ENCODE peak calls at places on chromosomes 11 and 22, in seven cellular contexts. One of them, this sample, is unnamed.

GRCh38 chr11:30826911-30827310 is 240.8 kb upstream of the MPPED2 start:
- DNase-seq in ovary: no peak
- DNase-seq in uterus: no peak
- DNase-seq in tibial nerve: no peak
- DNase-seq in esophagus squamous epithelium: no peak
- DNase-seq in sigmoid colon: no peak
- DNase-seq in NB4: no peak
- DNase-seq in this sample: peak

GRCh38 chr11:6895010-6895409 is 2.7 kb upstream of the OR2D2 start:
- DNase-seq in ovary: no peak
- DNase-seq in esophagus squamous epithelium: no peak
- DNase-seq in tibial nerve: no peak
- DNase-seq in sigmoid colon: no peak
- DNase-seq in NB4: no peak
- DNase-seq in uterus: no peak
- DNase-seq in this sample: no peak

GRCh38 chr22:42419328-42419881 is 12.8 kb downstream of the NFAM1 start:
- DNase-seq in tibial nerve: no peak
- DNase-seq in esophagus squamous epithelium: no peak
- DNase-seq in NB4: peak
- DNase-seq in uterus: no peak
- DNase-seq in ovary: no peak
- DNase-seq in sigmoid colon: no peak
- DNase-seq in this sample: no peak

GRCh38 chr11:62556872-62557631 is 10.4 kb upstream of the AHNAK start:
- DNase-seq in esophagus squamous epithelium: no peak
- DNase-seq in sigmoid colon: no peak
- DNase-seq in ovary: no peak
- DNase-seq in tibial nerve: no peak
- DNase-seq in NB4: peak
- DNase-seq in uterus: no peak
- DNase-seq in this sample: no peak

GRCh38 chr11:93113824-93114223 is 84.0 kb downstream of the SLC36A4 start:
- DNase-seq in uterus: no peak
- DNase-seq in tibial nerve: no peak
- DNase-seq in sigmoid colon: no peak
- DNase-seq in esophagus squamous epithelium: no peak
- DNase-seq in NB4: no peak
- DNase-seq in ovary: no peak
- DNase-seq in this sample: no peak

GRCh38 chr11:67666676-67667489 is 7.5 kb downstream of the ALDH3B2 start:
- DNase-seq in esophagus squamous epithelium: no peak
- DNase-seq in sigmoid colon: no peak
- DNase-seq in uterus: no peak
- DNase-seq in ovary: no peak
- DNase-seq in NB4: no peak
- DNase-seq in tibial nerve: no peak
- DNase-seq in this sample: no peak

GRCh38 chr11:95338430-95338991 is 107.5 kb upstream of the SESN3 start:
- DNase-seq in esophagus squamous epithelium: no peak
- DNase-seq in tibial nerve: peak
- DNase-seq in sigmoid colon: peak
- DNase-seq in ovary: peak
- DNase-seq in uterus: peak
- DNase-seq in NB4: no peak
- DNase-seq in this sample: peak

GRCh38 chr11:45815747-45816146 is 10.8 kb downstream of the SLC35C1 start:
- DNase-seq in esophagus squamous epithelium: no peak
- DNase-seq in NB4: peak
- DNase-seq in tibial nerve: no peak
- DNase-seq in uterus: no peak
- DNase-seq in sigmoid colon: peak
- DNase-seq in ovary: peak
- DNase-seq in this sample: no peak

GRCh38 chr11:1937616-1938342 is 9.4 kb upstream of the MRPL23 start:
- DNase-seq in esophagus squamous epithelium: no peak
- DNase-seq in NB4: no peak
- DNase-seq in ovary: no peak
- DNase-seq in sigmoid colon: peak
- DNase-seq in tibial nerve: no peak
- DNase-seq in uterus: no peak
- DNase-seq in this sample: no peak

GRCh38 chr11:96464695-96465307 is 75.0 kb downstream of the JRKL start:
- DNase-seq in tibial nerve: no peak
- DNase-seq in NB4: peak
- DNase-seq in esophagus squamous epithelium: no peak
- DNase-seq in uterus: no peak
- DNase-seq in sigmoid colon: no peak
- DNase-seq in ovary: no peak
- DNase-seq in this sample: no peak

GRCh38 chr11:37223962-37224361 is 625.9 kb upstream of the RAG2 start:
- DNase-seq in sigmoid colon: no peak
- DNase-seq in tibial nerve: no peak
- DNase-seq in NB4: no peak
- DNase-seq in esophagus squamous epithelium: no peak
- DNase-seq in uterus: no peak
- DNase-seq in ovary: no peak
- DNase-seq in this sample: no peak

GRCh38 chr11:73308963-73309960 is 1.2 kb downstream of the ARHGEF17 start:
- DNase-seq in sigmoid colon: peak
- DNase-seq in uterus: peak
- DNase-seq in NB4: peak
- DNase-seq in ovary: peak
- DNase-seq in tibial nerve: peak
- DNase-seq in esophagus squamous epithelium: no peak
- DNase-seq in this sample: peak

GRCh38 chr11:111937859-111938258 is 716 bp downstream of the DIXDC1 start:
- DNase-seq in uterus: no peak
- DNase-seq in tibial nerve: no peak
- DNase-seq in esophagus squamous epithelium: no peak
- DNase-seq in sigmoid colon: no peak
- DNase-seq in NB4: peak
- DNase-seq in ovary: no peak
- DNase-seq in this sample: no peak

GRCh38 chr22:20551805-20552449 is 44.5 kb downstream of the MED15 start:
- DNase-seq in uterus: peak
- DNase-seq in tibial nerve: no peak
- DNase-seq in NB4: no peak
- DNase-seq in ovary: peak
- DNase-seq in esophagus squamous epithelium: no peak
- DNase-seq in sigmoid colon: peak
- DNase-seq in this sample: peak

GRCh38 chr11:108289699-108290098 is 66.8 kb downstream of the ATM start:
- DNase-seq in uterus: no peak
- DNase-seq in ovary: no peak
- DNase-seq in NB4: no peak
- DNase-seq in esophagus squamous epithelium: no peak
- DNase-seq in sigmoid colon: no peak
- DNase-seq in tibial nerve: no peak
- DNase-seq in this sample: no peak

GRCh38 chr22:46159777-46160176 is 9.5 kb downstream of the PPARA start:
- DNase-seq in ovary: no peak
- DNase-seq in NB4: no peak
- DNase-seq in esophagus squamous epithelium: no peak
- DNase-seq in uterus: no peak
- DNase-seq in tibial nerve: no peak
- DNase-seq in sigmoid colon: no peak
- DNase-seq in this sample: no peak

DNA sequence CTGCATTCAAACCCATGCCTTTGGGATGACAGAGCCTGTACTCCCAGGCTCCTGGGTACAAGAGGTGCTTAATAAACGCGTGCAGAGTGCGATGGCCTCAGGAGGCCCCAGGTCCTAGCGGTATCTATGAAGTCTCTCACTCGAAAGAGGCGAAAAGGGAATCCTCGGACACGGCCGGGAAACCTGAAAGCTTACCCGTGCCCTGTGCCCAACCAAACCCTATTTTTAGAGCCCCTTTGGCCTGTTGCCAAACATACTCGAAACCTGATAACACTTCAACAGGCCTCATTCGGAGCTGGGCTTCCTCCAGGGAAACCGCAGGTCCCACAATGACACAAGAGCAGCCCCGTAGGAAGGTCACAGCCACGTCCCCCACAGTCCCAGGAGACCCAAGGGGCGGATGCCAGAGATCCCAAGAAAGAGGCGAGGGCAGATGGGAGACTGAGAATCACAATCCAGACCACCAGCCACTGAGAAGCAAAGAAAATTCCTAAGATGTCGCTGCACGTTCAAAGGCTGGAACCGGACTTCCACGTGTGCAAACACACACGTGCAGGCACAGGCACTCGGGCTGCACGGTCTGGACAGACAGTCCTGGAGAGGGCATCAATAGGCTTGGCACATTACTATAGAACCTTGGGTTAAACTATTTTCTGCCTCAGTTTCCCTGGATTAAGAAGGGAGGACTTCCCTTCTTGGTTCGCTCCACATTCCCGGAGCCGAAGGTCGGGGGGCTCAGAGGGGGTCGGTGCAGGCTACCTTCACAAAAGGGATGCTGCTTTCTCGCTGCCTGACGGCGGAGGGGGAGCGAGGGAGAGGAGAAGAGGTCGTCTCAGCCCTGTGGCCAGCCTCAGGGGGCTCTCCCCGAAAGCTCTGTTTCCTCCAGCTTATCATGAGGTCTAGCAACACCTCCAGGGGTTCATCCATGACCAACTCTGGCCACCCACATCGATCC is 8.2 kb downstream of the PDGFB start:
- DNase-seq in esophagus squamous epithelium: no peak
- DNase-seq in ovary: no peak
- DNase-seq in uterus: no peak
- DNase-seq in tibial nerve: peak
- DNase-seq in NB4: peak
- DNase-seq in sigmoid colon: no peak
- DNase-seq in this sample: peak
- H3K4me3 ChIP-seq in esophagus squamous epithelium: no peak
- H3K4me3 ChIP-seq in ovary: no peak
- H3K4me3 ChIP-seq in uterus: no peak
- H3K4me3 ChIP-seq in tibial nerve: no peak
- H3K4me3 ChIP-seq in NB4: no peak
- H3K4me3 ChIP-seq in sigmoid colon: no peak
- H3K4me3 ChIP-seq in this sample: no peak

DNA sequence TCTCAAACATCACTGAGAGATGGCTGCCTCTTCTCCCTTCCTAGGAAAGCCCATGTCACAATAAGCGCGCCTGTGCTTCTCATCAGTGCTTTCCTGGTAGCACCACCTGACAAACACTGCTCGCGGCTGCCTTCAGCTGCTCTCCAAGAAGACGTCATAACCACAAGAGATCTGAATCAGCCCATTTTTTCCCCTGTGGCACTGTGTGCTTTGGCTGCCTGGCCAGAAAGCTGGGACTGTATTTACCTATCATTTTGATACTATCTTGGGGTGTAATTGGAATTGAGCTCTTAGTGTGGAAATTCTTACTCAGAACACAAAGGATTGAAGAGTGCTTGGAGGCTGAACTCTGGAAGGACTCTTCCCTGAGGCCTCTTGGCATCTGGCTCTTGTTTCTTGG is 50.3 kb upstream of the EHF start:
- DNase-seq in sigmoid colon: no peak
- DNase-seq in tibial nerve: no peak
- DNase-seq in esophagus squamous epithelium: no peak
- DNase-seq in uterus: no peak
- DNase-seq in ovary: no peak
- DNase-seq in NB4: peak
- DNase-seq in this sample: no peak
- TF ChIP-seq POLR2A in sigmoid colon: no peak
- TF ChIP-seq POLR2A in tibial nerve: no peak
- TF ChIP-seq POLR2A in esophagus squamous epithelium: no peak
- TF ChIP-seq POLR2A in uterus: no peak
- TF ChIP-seq POLR2A in ovary: no peak
- TF ChIP-seq POLR2A in NB4: no peak
- TF ChIP-seq POLR2A in this sample: no peak

GRCh38 chr11:102293873-102294601 is 23.2 kb upstream of the BIRC3 start:
- DNase-seq in sigmoid colon: no peak
- DNase-seq in esophagus squamous epithelium: no peak
- DNase-seq in ovary: no peak
- DNase-seq in NB4: peak
- DNase-seq in tibial nerve: no peak
- DNase-seq in uterus: no peak
- DNase-seq in this sample: no peak
- H3K4me3 ChIP-seq in sigmoid colon: no peak
- H3K4me3 ChIP-seq in esophagus squamous epithelium: no peak
- H3K4me3 ChIP-seq in ovary: no peak
- H3K4me3 ChIP-seq in NB4: no peak
- H3K4me3 ChIP-seq in tibial nerve: peak
- H3K4me3 ChIP-seq in uterus: no peak
- H3K4me3 ChIP-seq in this sample: no peak

GRCh38 chr11:842370-843002 is at the start of the genes POLR2L and TSPAN4:
- DNase-seq in ovary: peak
- DNase-seq in uterus: peak
- DNase-seq in sigmoid colon: peak
- DNase-seq in NB4: peak
- DNase-seq in esophagus squamous epithelium: peak
- DNase-seq in tibial nerve: peak
- DNase-seq in this sample: peak
- TF ChIP-seq POLR2A in ovary: peak
- TF ChIP-seq POLR2A in uterus: peak
- TF ChIP-seq POLR2A in sigmoid colon: peak
- TF ChIP-seq POLR2A in NB4: peak
- TF ChIP-seq POLR2A in esophagus squamous epithelium: peak
- TF ChIP-seq POLR2A in tibial nerve: peak
- TF ChIP-seq POLR2A in this sample: peak

GRCh38 chr22:41215926-41216325 is 10.8 kb downstream of the L3MBTL2 start:
- DNase-seq in esophagus squamous epithelium: no peak
- DNase-seq in NB4: no peak
- DNase-seq in uterus: no peak
- DNase-seq in sigmoid colon: no peak
- DNase-seq in ovary: no peak
- DNase-seq in tibial nerve: no peak
- DNase-seq in this sample: no peak

GRCh38 chr22:41217553-41218157 is 12.5 kb downstream of the L3MBTL2 start:
- DNase-seq in uterus: peak
- DNase-seq in tibial nerve: peak
- DNase-seq in sigmoid colon: peak
- DNase-seq in NB4: peak
- DNase-seq in ovary: peak
- DNase-seq in esophagus squamous epithelium: no peak
- DNase-seq in this sample: peak

GRCh38 chr22:41222846-41223507 is 17.8 kb downstream of the CHADL start:
- DNase-seq in tibial nerve: no peak
- DNase-seq in sigmoid colon: no peak
- DNase-seq in ovary: no peak
- DNase-seq in esophagus squamous epithelium: no peak
- DNase-seq in NB4: no peak
- DNase-seq in uterus: no peak
- DNase-seq in this sample: no peak

GRCh38 chr22:41215409-41215808 is 10.3 kb downstream of the L3MBTL2 start:
- DNase-seq in tibial nerve: no peak
- DNase-seq in NB4: no peak
- DNase-seq in ovary: no peak
- DNase-seq in esophagus squamous epithelium: no peak
- DNase-seq in sigmoid colon: no peak
- DNase-seq in uterus: no peak
- DNase-seq in this sample: no peak

GRCh38 chr22:41216984-41217383 is 11.9 kb downstream of the L3MBTL2 start:
- DNase-seq in NB4: no peak
- DNase-seq in ovary: peak
- DNase-seq in tibial nerve: no peak
- DNase-seq in sigmoid colon: peak
- DNase-seq in uterus: no peak
- DNase-seq in esophagus squamous epithelium: no peak
- DNase-seq in this sample: no peak
- H3K4me3 ChIP-seq in NB4: no peak
- H3K4me3 ChIP-seq in ovary: no peak
- H3K4me3 ChIP-seq in tibial nerve: no peak
- H3K4me3 ChIP-seq in sigmoid colon: no peak
- H3K4me3 ChIP-seq in uterus: no peak
- H3K4me3 ChIP-seq in esophagus squamous epithelium: no peak
- H3K4me3 ChIP-seq in this sample: no peak

This sample was measured in body of pancreas.